ENCODE peak calls at places on chromosomes 5 and 9, in eight cellular contexts. J is amygdala; A is foreskin keratinocyte; Y is stimulated activated CD4-positive, alpha-beta T cell treated with anti-CD3 and anti-CD28 coated beads, Interleukin-1b, Interleukin-23, amount 100 ng/mL, for 4 hours; M is left cardiac atrium; S is G401; I is NCI-H2081; F is lung microvascular endothelial cell. D is an unnamed sample.

GRCh38 chr9:135944444-135945252 is 16.5 kb downstream of the UBAC1 start:
- DNase-seq in J (no peak), A (no peak), Y (no peak), M (no peak), S (no peak), I (no peak), F (no peak), D (no peak)

GRCh38 chr9:37430841-37431597 is 8.5 kb downstream of the GRHPR start:
- DNase-seq in J (peak), A (no peak), Y (no peak), M (no peak), S (peak), I (no peak), F (no peak), D (no peak)

GRCh38 chr9:128610889-128611288 is 45.8 kb downstream of the DYNC2I2 start:
- DNase-seq in J (no peak), A (no peak), Y (no peak), M (no peak), S (no peak), I (no peak), F (no peak), D (no peak)

GRCh38 chr9:4099961-4100360 is 199.9 kb downstream of the GLIS3 start:
- DNase-seq in J (no peak), A (no peak), Y (no peak), M (no peak), S (no peak), I (peak), F (peak), D (no peak)

GRCh38 chr5:62717211-62717927 is 138.8 kb downstream of the LRRC70 start:
- DNase-seq in J (no peak), A (no peak), Y (no peak), M (no peak), S (no peak), I (no peak), F (no peak), D (no peak)

GRCh38 chr9:27880135-27880534 is 306.9 kb upstream of the C9orf72 start:
- DNase-seq in J (no peak), A (no peak), Y (no peak), M (no peak), S (no peak), I (no peak), F (no peak), D (no peak)

GRCh38 chr9:81665514-81665838 is 23.9 kb downstream of the TLE1 start:
- DNase-seq in J (no peak), A (no peak), Y (no peak), M (no peak), S (no peak), I (peak), F (no peak), D (no peak)

GRCh38 chr9:4839470-4839912 is 46.7 kb downstream of the RCL1 start:
- DNase-seq in J (no peak), A (no peak), Y (no peak), M (no peak), S (no peak), I (no peak), F (no peak), D (no peak)

GRCh38 chr5:93019896-93020295 is 561.1 kb downstream of the NR2F1-AS1 start:
- DNase-seq in J (no peak), A (no peak), Y (no peak), M (no peak), S (no peak), I (no peak), F (no peak), D (no peak)

GRCh38 chr5:173324115-173325001 is 3.9 kb downstream of the STC2 start:
- DNase-seq in J (peak), A (no peak), Y (no peak), M (peak), S (no peak), I (no peak), F (peak), D (no peak)

GRCh38 chr9:137461663-137462395 is 2.7 kb upstream of the NSMF start:
- DNase-seq in J (no peak), A (no peak), Y (peak), M (peak), S (no peak), I (no peak), F (no peak), D (peak)

GRCh38 chr9:95852059-95853032 is 23.1 kb upstream of the ERCC6L2 start:
- DNase-seq in J (no peak), A (no peak), Y (no peak), M (no peak), S (no peak), I (peak), F (no peak), D (no peak)

GRCh38 chr9:115548826-115549225 is 430.9 kb upstream of the TNC start:
- DNase-seq in J (no peak), A (peak), Y (no peak), M (no peak), S (no peak), I (no peak), F (no peak), D (no peak)

GRCh38 chr5:41856644-41857491 is 13.4 kb downstream of the OXCT1 start:
- DNase-seq in J (peak), A (peak), Y (peak), M (no peak), S (peak), I (peak), F (peak), D (peak)

GRCh38 chr9:122325124-122325523 is 45.7 kb upstream of the PTGS1 start:
- DNase-seq in J (no peak), A (peak), Y (no peak), M (no peak), S (no peak), I (no peak), F (peak), D (no peak)

GRCh38 chr9:130240410-130241197 is 25.0 kb upstream of the HMCN2 start:
- DNase-seq in J (no peak), A (no peak), Y (peak), M (no peak), S (peak), I (peak), F (peak), D (no peak)